ENCODE peak calls at places on chromosomes 1 and 21, in nine cellular contexts. One of them, this sample, is unnamed.

GRCh38 chr1:91897016-91897415 is 11.1 kb upstream of the TGFBR3 start:
- DNase-seq in ovary: no peak
- DNase-seq in sigmoid colon: no peak
- DNase-seq in adrenal gland: no peak
- DNase-seq in stomach: no peak
- DNase-seq in esophagus squamous epithelium: no peak
- DNase-seq in upper lobe of left lung: no peak
- DNase-seq in suprapubic skin: no peak
- DNase-seq in esophagus muscularis mucosa: no peak
- DNase-seq in this sample: no peak

GRCh38 chr1:34272152-34272551 is 95.4 kb downstream of the C1orf94 start:
- DNase-seq in ovary: no peak
- DNase-seq in sigmoid colon: no peak
- DNase-seq in adrenal gland: no peak
- DNase-seq in stomach: no peak
- DNase-seq in esophagus squamous epithelium: no peak
- DNase-seq in upper lobe of left lung: no peak
- DNase-seq in suprapubic skin: no peak
- DNase-seq in esophagus muscularis mucosa: no peak
- DNase-seq in this sample: no peak

GRCh38 chr1:201418461-201418860 is 3.1 kb downstream of the TNNI1 start:
- DNase-seq in ovary: no peak
- DNase-seq in sigmoid colon: no peak
- DNase-seq in adrenal gland: no peak
- DNase-seq in stomach: no peak
- DNase-seq in esophagus squamous epithelium: no peak
- DNase-seq in upper lobe of left lung: no peak
- DNase-seq in suprapubic skin: no peak
- DNase-seq in esophagus muscularis mucosa: no peak
- DNase-seq in this sample: no peak

GRCh38 chr1:83822206-83822605 is 176.7 kb downstream of the TTLL7 start:
- DNase-seq in ovary: no peak
- DNase-seq in sigmoid colon: no peak
- DNase-seq in adrenal gland: no peak
- DNase-seq in stomach: no peak
- DNase-seq in esophagus squamous epithelium: no peak
- DNase-seq in upper lobe of left lung: no peak
- DNase-seq in suprapubic skin: no peak
- DNase-seq in esophagus muscularis mucosa: no peak
- DNase-seq in this sample: no peak

GRCh38 chr1:9149837-9150581 is 21.1 kb upstream of the GPR157 start:
- DNase-seq in ovary: no peak
- DNase-seq in sigmoid colon: no peak
- DNase-seq in adrenal gland: no peak
- DNase-seq in stomach: no peak
- DNase-seq in esophagus squamous epithelium: no peak
- DNase-seq in upper lobe of left lung: peak; percentile 67
- DNase-seq in suprapubic skin: no peak
- DNase-seq in esophagus muscularis mucosa: no peak
- DNase-seq in this sample: no peak

GRCh38 chr21:44592446-44593365 is at the start of gene KRTAP10-6:
- DNase-seq in ovary: no peak
- DNase-seq in sigmoid colon: no peak
- DNase-seq in adrenal gland: peak; percentile 37
- DNase-seq in stomach: no peak
- DNase-seq in esophagus squamous epithelium: no peak
- DNase-seq in upper lobe of left lung: no peak
- DNase-seq in suprapubic skin: no peak
- DNase-seq in esophagus muscularis mucosa: peak; percentile 86
- DNase-seq in this sample: no peak

GRCh38 chr1:147613506-147613905 is 56.8 kb downstream of the ACP6 start:
- DNase-seq in ovary: no peak
- DNase-seq in sigmoid colon: no peak
- DNase-seq in adrenal gland: no peak
- DNase-seq in stomach: no peak
- DNase-seq in esophagus squamous epithelium: no peak
- DNase-seq in upper lobe of left lung: no peak
- DNase-seq in suprapubic skin: no peak
- DNase-seq in esophagus muscularis mucosa: no peak
- DNase-seq in this sample: no peak

GRCh38 chr1:53502641-53503432 is 43.6 kb downstream of the DMRTB1 start:
- DNase-seq in ovary: no peak
- DNase-seq in sigmoid colon: no peak
- DNase-seq in adrenal gland: no peak
- DNase-seq in stomach: no peak
- DNase-seq in esophagus squamous epithelium: no peak
- DNase-seq in upper lobe of left lung: no peak
- DNase-seq in suprapubic skin: no peak
- DNase-seq in esophagus muscularis mucosa: no peak
- DNase-seq in this sample: no peak

GRCh38 chr1:12152106-12152891 is 14.5 kb upstream of the TNFRSF1B start:
- DNase-seq in ovary: no peak
- DNase-seq in sigmoid colon: no peak
- DNase-seq in adrenal gland: no peak
- DNase-seq in stomach: no peak
- DNase-seq in esophagus squamous epithelium: no peak
- DNase-seq in upper lobe of left lung: no peak
- DNase-seq in suprapubic skin: no peak
- DNase-seq in esophagus muscularis mucosa: no peak
- DNase-seq in this sample: no peak

GRCh38 chr1:225361176-225361575 is 66.7 kb downstream of the LBR start:
- DNase-seq in ovary: no peak
- DNase-seq in sigmoid colon: no peak
- DNase-seq in adrenal gland: no peak
- DNase-seq in stomach: no peak
- DNase-seq in esophagus squamous epithelium: no peak
- DNase-seq in upper lobe of left lung: no peak
- DNase-seq in suprapubic skin: no peak
- DNase-seq in esophagus muscularis mucosa: no peak
- DNase-seq in this sample: no peak

GRCh38 chr1:155941845-155942507 is 538 bp downstream of the RXFP4 start:
- DNase-seq in ovary: no peak
- DNase-seq in sigmoid colon: no peak
- DNase-seq in adrenal gland: no peak
- DNase-seq in stomach: no peak
- DNase-seq in esophagus squamous epithelium: no peak
- DNase-seq in upper lobe of left lung: no peak
- DNase-seq in suprapubic skin: peak; percentile 63
- DNase-seq in esophagus muscularis mucosa: no peak
- DNase-seq in this sample: no peak

GRCh38 chr1:222896630-222897526 is 82.0 kb downstream of the DISP1 start:
- DNase-seq in ovary: no peak
- DNase-seq in sigmoid colon: no peak
- DNase-seq in adrenal gland: no peak
- DNase-seq in stomach: no peak
- DNase-seq in esophagus squamous epithelium: no peak
- DNase-seq in upper lobe of left lung: no peak
- DNase-seq in suprapubic skin: no peak
- DNase-seq in esophagus muscularis mucosa: no peak
- DNase-seq in this sample: no peak

GRCh38 chr1:182784556-182785171 is 4.9 kb upstream of the NPL start:
- DNase-seq in ovary: no peak
- DNase-seq in sigmoid colon: no peak
- DNase-seq in adrenal gland: no peak
- DNase-seq in stomach: no peak
- DNase-seq in esophagus squamous epithelium: no peak
- DNase-seq in upper lobe of left lung: no peak
- DNase-seq in suprapubic skin: no peak
- DNase-seq in esophagus muscularis mucosa: no peak
- DNase-seq in this sample: peak; percentile 67

GRCh38 chr1:205318231-205318991 is 3.1 kb downstream of the NUAK2 start:
- DNase-seq in ovary: no peak
- DNase-seq in sigmoid colon: no peak
- DNase-seq in adrenal gland: no peak
- DNase-seq in stomach: no peak
- DNase-seq in esophagus squamous epithelium: no peak
- DNase-seq in upper lobe of left lung: peak; percentile 43
- DNase-seq in suprapubic skin: no peak
- DNase-seq in esophagus muscularis mucosa: no peak
- DNase-seq in this sample: no peak

GRCh38 chr21:37370152-37371040 is 3.8 kb downstream of the DYRK1A start:
- DNase-seq in ovary: no peak
- DNase-seq in sigmoid colon: no peak
- DNase-seq in adrenal gland: no peak
- DNase-seq in stomach: no peak
- DNase-seq in esophagus squamous epithelium: no peak
- DNase-seq in upper lobe of left lung: no peak
- DNase-seq in suprapubic skin: no peak
- DNase-seq in esophagus muscularis mucosa: no peak
- DNase-seq in this sample: no peak

GRCh38 chr1:51133045-51133444 is 31.0 kb downstream of the C1orf185 start:
- DNase-seq in ovary: no peak
- DNase-seq in sigmoid colon: no peak
- DNase-seq in adrenal gland: no peak
- DNase-seq in stomach: no peak
- DNase-seq in esophagus squamous epithelium: no peak
- DNase-seq in upper lobe of left lung: no peak
- DNase-seq in suprapubic skin: no peak
- DNase-seq in esophagus muscularis mucosa: no peak
- DNase-seq in this sample: no peak

GRCh38 chr1:232577809-232578208 is 52.1 kb downstream of the SIPA1L2 start:
- DNase-seq in ovary: no peak
- DNase-seq in sigmoid colon: no peak
- DNase-seq in adrenal gland: no peak
- DNase-seq in stomach: no peak
- DNase-seq in esophagus squamous epithelium: no peak
- DNase-seq in upper lobe of left lung: no peak
- DNase-seq in suprapubic skin: no peak
- DNase-seq in esophagus muscularis mucosa: no peak
- DNase-seq in this sample: no peak

GRCh38 chr1:66503841-66504470 is 30.0 kb upstream of the SGIP1 start:
- DNase-seq in ovary: no peak
- DNase-seq in sigmoid colon: no peak
- DNase-seq in adrenal gland: peak; percentile 81
- DNase-seq in stomach: peak; percentile 35
- DNase-seq in esophagus squamous epithelium: no peak
- DNase-seq in upper lobe of left lung: peak; percentile 34
- DNase-seq in suprapubic skin: no peak
- DNase-seq in esophagus muscularis mucosa: no peak
- DNase-seq in this sample: no peak

DNA sequence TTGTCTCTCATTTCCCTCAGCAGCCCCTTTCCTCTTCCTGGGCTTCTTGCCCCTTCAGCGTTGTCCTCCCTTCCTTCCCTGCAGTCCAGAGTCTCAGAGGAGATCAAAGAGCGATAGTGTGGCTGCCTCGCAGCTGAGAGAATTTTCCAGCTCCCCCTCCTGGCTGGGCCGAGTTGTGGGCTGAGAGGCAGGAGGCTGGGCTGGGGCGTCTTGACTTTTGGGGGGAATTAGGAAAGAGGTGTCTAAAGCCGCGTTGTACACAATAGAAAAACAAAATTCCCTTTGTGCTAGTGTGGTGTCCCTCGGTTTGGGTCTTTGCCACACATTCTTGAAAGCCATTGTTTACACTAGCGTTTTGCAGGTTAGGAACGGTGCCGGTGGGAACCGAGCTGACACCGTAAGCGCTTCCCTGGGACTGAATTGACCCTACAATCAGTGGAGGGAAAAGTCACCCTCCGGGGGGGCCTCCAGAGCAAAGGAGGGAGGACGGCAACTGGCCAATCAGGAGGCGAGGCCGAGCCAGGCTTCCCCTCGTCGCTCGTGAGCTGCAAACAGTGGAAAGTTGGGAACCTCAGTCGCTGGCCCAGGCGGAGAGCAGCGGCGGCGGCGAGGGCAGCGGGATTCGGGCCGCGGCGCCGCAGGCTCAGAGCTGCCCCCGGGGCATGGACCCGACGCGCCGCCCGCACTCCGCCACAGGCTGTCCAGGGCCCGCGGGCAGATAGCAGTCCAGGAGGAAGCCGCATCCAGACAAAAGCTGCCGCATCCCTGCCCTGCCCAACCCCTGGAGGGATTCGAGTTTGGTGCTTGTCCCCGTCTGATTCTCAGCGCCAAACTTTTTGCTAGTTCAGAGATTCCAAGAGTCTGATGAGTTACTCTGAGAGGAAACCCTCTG is at the start of gene HMCN1:
- DNase-seq in ovary: peak; percentile 64
- DNase-seq in sigmoid colon: peak; percentile 93
- DNase-seq in adrenal gland: peak; percentile 75
- DNase-seq in stomach: peak; percentile 58
- DNase-seq in esophagus squamous epithelium: no peak
- DNase-seq in upper lobe of left lung: peak; percentile 67
- DNase-seq in suprapubic skin: peak; percentile 86
- DNase-seq in esophagus muscularis mucosa: no peak
- DNase-seq in this sample: peak; percentile 25
- TF ChIP-seq POLR2A in ovary: no peak
- TF ChIP-seq POLR2A in sigmoid colon: no peak
- TF ChIP-seq POLR2A in adrenal gland: peak; percentile 49
- TF ChIP-seq POLR2A in stomach: no peak
- TF ChIP-seq POLR2A in esophagus squamous epithelium: no peak
- TF ChIP-seq POLR2A in upper lobe of left lung: peak; percentile 37
- TF ChIP-seq POLR2A in suprapubic skin: peak; percentile 57
- TF ChIP-seq POLR2A in esophagus muscularis mucosa: no peak
- TF ChIP-seq POLR2A in this sample: peak; percentile 31

DNA sequence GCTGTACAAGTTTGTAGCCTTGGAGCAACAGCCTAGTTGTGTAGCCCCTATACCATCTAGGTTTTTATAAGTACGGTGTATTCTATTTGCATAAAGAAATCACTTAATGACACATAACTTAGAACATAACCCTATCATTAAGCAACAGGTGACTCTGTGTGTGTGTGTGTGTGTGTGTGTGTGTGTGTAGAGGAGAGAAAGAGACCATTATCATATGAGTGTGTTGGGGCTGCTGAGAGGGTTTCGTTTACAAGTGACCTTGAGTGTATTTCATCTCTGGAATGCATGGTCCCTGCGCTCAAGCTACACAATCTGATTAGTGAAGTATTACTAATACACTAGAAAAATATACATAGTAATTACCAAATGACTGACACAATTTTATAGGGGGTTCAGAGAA is 115.1 kb downstream of the RABGAP1L start:
- DNase-seq in ovary: no peak
- DNase-seq in sigmoid colon: no peak
- DNase-seq in adrenal gland: no peak
- DNase-seq in stomach: no peak
- DNase-seq in esophagus squamous epithelium: no peak
- DNase-seq in upper lobe of left lung: no peak
- DNase-seq in suprapubic skin: no peak
- DNase-seq in esophagus muscularis mucosa: no peak
- DNase-seq in this sample: no peak
- H3K4me3 ChIP-seq in ovary: no peak overlapping the region
- H3K4me3 ChIP-seq in sigmoid colon: no peak overlapping the region
- H3K4me3 ChIP-seq in adrenal gland: no peak overlapping the region
- H3K4me3 ChIP-seq in stomach: no peak overlapping the region
- H3K4me3 ChIP-seq in esophagus squamous epithelium: no peak overlapping the region
- H3K4me3 ChIP-seq in upper lobe of left lung: no peak overlapping the region
- H3K4me3 ChIP-seq in suprapubic skin: no peak overlapping the region
- H3K4me3 ChIP-seq in esophagus muscularis mucosa: no peak overlapping the region
- H3K4me3 ChIP-seq in this sample: no peak overlapping the region

GRCh38 chr1:28815533-28815932 is 3.6 kb downstream of the OPRD1 start:
- DNase-seq in ovary: no peak
- DNase-seq in sigmoid colon: no peak
- DNase-seq in adrenal gland: no peak
- DNase-seq in stomach: no peak
- DNase-seq in esophagus squamous epithelium: no peak
- DNase-seq in upper lobe of left lung: no peak
- DNase-seq in suprapubic skin: no peak
- DNase-seq in esophagus muscularis mucosa: no peak
- DNase-seq in this sample: no peak
- H3K27me3 ChIP-seq in ovary: no peaks in the 10 kb centered on the region
- H3K27me3 ChIP-seq in sigmoid colon: peaks cover 80% of the 10 kb centered on the region
- H3K27me3 ChIP-seq in adrenal gland: peaks cover 35% of the 10 kb centered on the region
- H3K27me3 ChIP-seq in stomach: peaks cover 91% of the 10 kb centered on the region
- H3K27me3 ChIP-seq in esophagus squamous epithelium: peaks cover 11% of the 10 kb centered on the region
- H3K27me3 ChIP-seq in upper lobe of left lung: no peaks in the 10 kb centered on the region
- H3K27me3 ChIP-seq in suprapubic skin: peaks cover 80% of the 10 kb centered on the region
- H3K27me3 ChIP-seq in esophagus muscularis mucosa: peaks cover 26% of the 10 kb centered on the region
- H3K27me3 ChIP-seq in this sample: peaks cover 79% of the 10 kb centered on the region

GRCh38 chr1:67752306-67752705 is 67.3 kb downstream of the GADD45A start:
- DNase-seq in ovary: no peak
- DNase-seq in sigmoid colon: no peak
- DNase-seq in adrenal gland: no peak
- DNase-seq in stomach: no peak
- DNase-seq in esophagus squamous epithelium: no peak
- DNase-seq in upper lobe of left lung: no peak
- DNase-seq in suprapubic skin: no peak
- DNase-seq in esophagus muscularis mucosa: no peak
- DNase-seq in this sample: no peak
- TF ChIP-seq POLR2A in ovary: no peak
- TF ChIP-seq POLR2A in sigmoid colon: no peak
- TF ChIP-seq POLR2A in adrenal gland: no peak
- TF ChIP-seq POLR2A in stomach: no peak
- TF ChIP-seq POLR2A in esophagus squamous epithelium: no peak
- TF ChIP-seq POLR2A in upper lobe of left lung: no peak
- TF ChIP-seq POLR2A in suprapubic skin: no peak
- TF ChIP-seq POLR2A in esophagus muscularis mucosa: no peak
- TF ChIP-seq POLR2A in this sample: no peak